ENCODE peak calls at places on chromosome X, in eight cellular contexts. G is heart right ventricle, Y is nucleus accumbens, Q is fibroblast of mammary gland, T is NCI-H1092 treated with DMSO at 0.1 percent for 48 hours, A is DMS153, R is T-helper 1 cell, U is Peyer's patch. M is an unnamed sample.

GRCh38 chrX:17638731-17639130 is 98.6 kb upstream of the SCML1 start:
- DNase-seq in G (no peak), Y (no peak), Q (no peak), T (peak), A (no peak), R (no peak), U (no peak), M (no peak)

GRCh38 chrX:40434947-40435346 is 145.8 kb upstream of the ATP6AP2 start:
- DNase-seq in G (no peak), Y (peak), Q (peak), T (peak), A (peak), R (no peak), U (no peak), M (no peak)

GRCh38 chrX:110795645-110796510 is at the start of gene CHRDL1:
- DNase-seq in G (peak), Y (peak), Q (peak), T (peak), A (no peak), R (no peak), U (peak), M (no peak)

GRCh38 chrX:47523713-47524166 is 37.3 kb upstream of the ARAF start:
- DNase-seq in G (no peak), Y (no peak), Q (no peak), T (no peak), A (no peak), R (no peak), U (no peak), M (no peak)

GRCh38 chrX:153875391-153876111 is 10.4 kb downstream of the L1CAM start:
- DNase-seq in G (peak), Y (peak), Q (peak), T (no peak), A (no peak), R (peak), U (peak), M (no peak)

GRCh38 chrX:125846251-125846650 is 319.8 kb downstream of the DCAF12L2 start:
- DNase-seq in G (no peak), Y (no peak), Q (no peak), T (no peak), A (no peak), R (no peak), U (no peak), M (no peak)

GRCh38 chrX:76420237-76420636 is 7.3 kb upstream of the MAGEE1 start:
- DNase-seq in G (no peak), Y (no peak), Q (peak), T (no peak), A (no peak), R (no peak), U (no peak), M (no peak)

GRCh38 chrX:114619874-114620273 is 36.0 kb downstream of the HTR2C start:
- DNase-seq in G (no peak), Y (no peak), Q (peak), T (peak), A (no peak), R (no peak), U (no peak), M (no peak)

GRCh38 chrX:152927858-152928760 is 30.2 kb downstream of the ZNF185 start:
- DNase-seq in G (no peak), Y (peak), Q (no peak), T (no peak), A (no peak), R (no peak), U (no peak), M (no peak)

GRCh38 chrX:9272166-9272565 is 192.7 kb upstream of the TBL1X start:
- DNase-seq in G (no peak), Y (no peak), Q (peak), T (no peak), A (no peak), R (no peak), U (no peak), M (no peak)

GRCh38 chrX:69096963-69097362 is 68.3 kb downstream of the PJA1 start:
- DNase-seq in G (no peak), Y (no peak), Q (no peak), T (no peak), A (no peak), R (no peak), U (no peak), M (no peak)

GRCh38 chrX:36436286-36436860 is 516.8 kb downstream of the CFAP47 start:
- DNase-seq in G (no peak), Y (no peak), Q (no peak), T (no peak), A (no peak), R (no peak), U (no peak), M (no peak)

GRCh38 chrX:120790118-120790517 is 85.5 kb downstream of the CT47B1 start:
- DNase-seq in G (no peak), Y (no peak), Q (peak), T (peak), A (peak), R (peak), U (no peak), M (no peak)

GRCh38 chrX:153981771-153982533 is 9.4 kb downstream of the TMEM187 start:
- DNase-seq in G (peak), Y (no peak), Q (peak), T (no peak), A (no peak), R (peak), U (no peak), M (no peak)

GRCh38 chrX:29237972-29238371 is 650.7 kb downstream of the IL1RAPL1 start:
- DNase-seq in G (no peak), Y (no peak), Q (no peak), T (no peak), A (peak), R (no peak), U (no peak), M (no peak)

GRCh38 chrX:8869812-8870211 is 68.6 kb upstream of the FAM9A start:
- DNase-seq in G (no peak), Y (no peak), Q (no peak), T (no peak), A (no peak), R (no peak), U (no peak), M (no peak)

GRCh38 chrX:47620303-47620685 is 637 bp upstream of the SYN1 start:
- DNase-seq in G (no peak), Y (no peak), Q (no peak), T (no peak), A (no peak), R (no peak), U (no peak), M (no peak)

GRCh38 chrX:9853307-9853706 is 67.1 kb downstream of the SHROOM2 start:
- DNase-seq in G (no peak), Y (no peak), Q (no peak), T (no peak), A (no peak), R (no peak), U (no peak), M (no peak)

GRCh38 chrX:108148524-108148923 is 56.9 kb downstream of the ATG4A start:
- DNase-seq in G (no peak), Y (no peak), Q (no peak), T (no peak), A (no peak), R (peak), U (no peak), M (no peak)

GRCh38 chrX:68903111-68903510 is 74.3 kb downstream of the EFNB1 start:
- DNase-seq in G (no peak), Y (no peak), Q (no peak), T (no peak), A (no peak), R (no peak), U (no peak), M (no peak)

GRCh38 chrX:129679856-129680255 is 25.1 kb upstream of the APLN start:
- DNase-seq in G (no peak), Y (no peak), Q (peak), T (peak), A (peak), R (no peak), U (no peak), M (no peak)

GRCh38 chrX:101550362-101550761 is at the start of gene ARMCX1:
- DNase-seq in G (peak), Y (peak), Q (peak), T (peak), A (peak), R (peak), U (peak), M (no peak)

GRCh38 chrX:41302293-41302868 is 31.6 kb upstream of the DDX3X start:
- DNase-seq in G (no peak), Y (no peak), Q (no peak), T (peak), A (no peak), R (no peak), U (no peak), M (no peak)

GRCh38 chrX:150522494-150522893 is 45.9 kb upstream of the MTM1 start:
- DNase-seq in G (no peak), Y (no peak), Q (no peak), T (no peak), A (no peak), R (no peak), U (no peak), M (no peak)

GRCh38 chrX:27309406-27309805 is 153.7 kb downstream of the PPP4R3C start:
- DNase-seq in G (no peak), Y (no peak), Q (no peak), T (no peak), A (no peak), R (no peak), U (no peak), M (no peak)

GRCh38 chrX:150873616-150874015 is 24.9 kb downstream of the CD99L2 start:
- DNase-seq in G (no peak), Y (no peak), Q (peak), T (no peak), A (peak), R (no peak), U (no peak), M (peak)

GRCh38 chrX:104430720-104431119 is 135.3 kb upstream of the IL1RAPL2 start:
- DNase-seq in G (no peak), Y (no peak), Q (no peak), T (no peak), A (no peak), R (no peak), U (no peak), M (no peak)

GRCh38 chrX:24925430-24925829 is 90.3 kb downstream of the ARX start:
- DNase-seq in G (no peak), Y (no peak), Q (peak), T (no peak), A (no peak), R (peak), U (no peak), M (no peak)

GRCh38 chrX:155534800-155535199 is 76.4 kb upstream of the F8A3 start:
- DNase-seq in G (no peak), Y (no peak), Q (no peak), T (no peak), A (no peak), R (no peak), U (no peak), M (no peak)

GRCh38 chrX:104913348-104913747 is 307.1 kb downstream of the TEX13A start:
- DNase-seq in G (no peak), Y (no peak), Q (peak), T (no peak), A (no peak), R (no peak), U (no peak), M (no peak)

GRCh38 chrX:44305921-44306320 is 37.6 kb downstream of the EFHC2 start:
- DNase-seq in G (no peak), Y (no peak), Q (no peak), T (no peak), A (no peak), R (no peak), U (no peak), M (no peak)

GRCh38 chrX:66676990-66677389 is 38.1 kb upstream of the EDA2R start:
- DNase-seq in G (no peak), Y (no peak), Q (peak), T (no peak), A (no peak), R (no peak), U (no peak), M (no peak)

GRCh38 chrX:30957753-30958152 is 68.7 kb upstream of the TAB3 start:
- DNase-seq in G (no peak), Y (no peak), Q (peak), T (no peak), A (no peak), R (no peak), U (no peak), M (no peak)

GRCh38 chrX:54980334-54980733 is 13.7 kb downstream of the PFKFB1 start:
- DNase-seq in G (no peak), Y (no peak), Q (no peak), T (no peak), A (no peak), R (no peak), U (no peak), M (no peak)

GRCh38 chrX:74242050-74242449 is 61.9 kb upstream of the ZCCHC13 start:
- DNase-seq in G (no peak), Y (no peak), Q (peak), T (no peak), A (no peak), R (no peak), U (no peak), M (no peak)

GRCh38 chrX:96453139-96453538 is 231.5 kb upstream of the DIAPH2 start:
- DNase-seq in G (no peak), Y (no peak), Q (no peak), T (no peak), A (no peak), R (no peak), U (no peak), M (no peak)

M was measured in NK-92 treated with Interleukin-12 subunit alpha and Interleukin-12 subunit beta, amount 100 ng/mL, for 24 hours.